ENCODE peak calls at places on chromosomes 11 and 22, in eight cellular contexts. Q is pons; U is NCI-H1105 treated with DMSO at 0.1 percent for 48 hours; J is activated CD8-positive, alpha-beta memory T cell treated with anti-CD3 and anti-CD28 coated beads for 24 hours; L is T-cell; C is activated CD4-positive, CD25-positive, alpha-beta regulatory T cell treated with anti-CD3 and anti-CD28 coated beads, Interleukin-2, amount 50 U/mL, for 72 hours; Y is neural progenitor cell; P is stimulated activated CD4-positive, alpha-beta T cell treated with anti-CD3 and anti-CD28 coated beads, Interleukin-1b, Interleukin-23, amount 100 ng/mL, for 4 hours. T is an unnamed sample.

GRCh38 chr11:47143322-47143721 is 33.4 kb downstream of the ARFGAP2 start:
- DNase-seq in J (no peak), P (no peak), C (no peak), L (no peak), Y (no peak), U (no peak), Q (no peak), T (no peak)

GRCh38 chr11:110712643-110713468 is 619 bp upstream of the ARHGAP20 start:
- DNase-seq in J (no peak), Y (peak; percentile 55), L (no peak), C (no peak), Q (peak; percentile 74), U (no peak), P (no peak), T (peak; percentile 83)

GRCh38 chr11:22668005-22668796 is 1.8 kb downstream of the GAS2 start:
- DNase-seq in L (no peak), U (no peak), Q (peak; percentile 20), C (no peak), P (no peak), Y (no peak), J (no peak), T (no peak)

GRCh38 chr22:44181033-44181911 is 547 bp downstream of the PARVG start:
- DNase-seq in J (peak; percentile 84), P (peak; percentile 63), C (peak; percentile 56), L (peak; percentile 63), U (no peak), Q (peak; percentile 5), Y (no peak), T (no peak)

GRCh38 chr11:113840932-113841664 is 34.3 kb downstream of the USP28 start:
- DNase-seq in Q (no peak), J (no peak), P (no peak), Y (no peak), L (no peak), C (no peak), U (no peak), T (no peak)

GRCh38 chr11:103927535-103927934 is 108.9 kb upstream of the DDI1 start:
- DNase-seq in U (no peak), P (no peak), J (no peak), Y (no peak), C (no peak), L (no peak), Q (no peak), T (no peak)

GRCh38 chr22:44580756-44581435 is 82.9 kb upstream of the RTL6 start:
- DNase-seq in C (peak; percentile 1), J (no peak), Q (no peak), U (no peak), L (no peak), Y (no peak), P (no peak), T (no peak)

GRCh38 chr22:50247748-50248147 is 2.9 kb upstream of the TUBGCP6 start:
- DNase-seq in C (no peak), P (no peak), U (no peak), Q (no peak), Y (peak; percentile 66), J (peak; percentile 65), L (peak; percentile 38), T (no peak)

GRCh38 chr11:7495997-7496545 is 10.8 kb downstream of the OLFML1 start:
- DNase-seq in U (no peak), Y (no peak), J (no peak), C (no peak), P (no peak), Q (peak; percentile 56), L (no peak), T (no peak)

GRCh38 chr11:76783294-76783900 is at the start of gene TSKU:
- DNase-seq in J (no peak), U (peak; percentile 31), Y (no peak), C (no peak), Q (no peak), L (no peak), P (no peak), T (no peak)

GRCh38 chr11:34206598-34207300 is 101.3 kb downstream of the NAT10 start:
- DNase-seq in P (no peak), L (no peak), J (no peak), U (no peak), Y (peak; percentile 55), C (no peak), Q (no peak), T (no peak)

GRCh38 chr11:75014129-75014528 is 25.4 kb downstream of the NEU3 start:
- DNase-seq in Y (no peak), P (no peak), U (no peak), J (no peak), Q (no peak), C (no peak), L (no peak), T (no peak)

GRCh38 chr11:14336507-14337503 is 22.2 kb downstream of the RRAS2 start:
- DNase-seq in C (no peak), Q (no peak), L (no peak), Y (no peak), U (no peak), J (no peak), P (no peak), T (no peak)

T was measured in cerebellar cortex.